ENCODE peak calls at places on chromosomes 13 and 19, in four cellular contexts. P is Kasumi-1, W is caudate nucleus, D is ascending aorta. Q is an unnamed sample.

GRCh38 chr19:55467236-55468053 is 2.9 kb upstream of the C19orf85 start:
- DNase-seq in W (no peak), D (peak; percentile 85), P (peak; percentile 36), Q (peak; percentile 90)

GRCh38 chr19:5086725-5087439 is 118.0 kb downstream of the KDM4B start:
- DNase-seq in D (no peak), W (no peak), P (no peak), Q (no peak)

GRCh38 chr13:33489563-33489962 is 204.0 kb upstream of the STARD13 start:
- DNase-seq in P (no peak), D (no peak), W (no peak), Q (no peak)

GRCh38 chr13:98977568-98978270 is at the start of gene DOCK9:
- DNase-seq in P (no peak), D (peak; percentile 72), W (peak; percentile 82), Q (no peak)

GRCh38 chr19:53878786-53879144 is 3.2 kb upstream of the PRKCG start:
- DNase-seq in W (no peak), P (no peak), D (no peak), Q (no peak)

GRCh38 chr19:31533114-31533513 is 183.9 kb upstream of the TSHZ3 start:
- DNase-seq in W (no peak), P (no peak), D (no peak), Q (no peak)

GRCh38 chr19:49336482-49337266 is 1.5 kb downstream of the CD37 start:
- DNase-seq in D (peak; percentile 56), W (no peak), P (no peak), Q (no peak)

GRCh38 chr19:41886761-41887710 is 4.1 kb downstream of the ARHGEF1 start:
- DNase-seq in W (no peak), D (no peak), P (peak; percentile 46), Q (no peak)